ENCODE peak calls at places on chromosomes 5 and 9, in six cellular contexts. One of them, this sample, is unnamed. For H3K27me3, the result is how much of the 10 kb centered on the place peaks cover.

GRCh38 chr9:121599186-121599871 is 52.1 kb upstream of the DAB2IP start:
- DNase-seq in GM06990: no peak
- DNase-seq in ovary: peak
- DNase-seq in dorsolateral prefrontal cortex: no peak
- DNase-seq in tibial artery: peak
- DNase-seq in aorta: peak
- DNase-seq in this sample: no peak

GRCh38 chr9:70746760-70747159 is 332.3 kb upstream of the KLF9 start:
- DNase-seq in GM06990: no peak
- DNase-seq in ovary: no peak
- DNase-seq in tibial artery: no peak
- DNase-seq in dorsolateral prefrontal cortex: no peak
- DNase-seq in aorta: no peak
- DNase-seq in this sample: no peak

GRCh38 chr9:114612272-114612923 is 1.3 kb downstream of the TMEM268 start:
- DNase-seq in aorta: no peak
- DNase-seq in dorsolateral prefrontal cortex: no peak
- DNase-seq in GM06990: no peak
- DNase-seq in tibial artery: no peak
- DNase-seq in ovary: peak
- DNase-seq in this sample: no peak

GRCh38 chr9:135530146-135530545 is 8.9 kb downstream of the LCN1 start:
- DNase-seq in GM06990: no peak
- DNase-seq in tibial artery: no peak
- DNase-seq in ovary: peak
- DNase-seq in dorsolateral prefrontal cortex: no peak
- DNase-seq in aorta: no peak
- DNase-seq in this sample: no peak

GRCh38 chr5:53249529-53249928 is 140.0 kb upstream of the MOCS2 start:
- DNase-seq in aorta: peak
- DNase-seq in tibial artery: peak
- DNase-seq in ovary: no peak
- DNase-seq in GM06990: no peak
- DNase-seq in dorsolateral prefrontal cortex: no peak
- DNase-seq in this sample: peak

GRCh38 chr5:54580997-54581741 is 63.6 kb downstream of the SNX18 start:
- DNase-seq in GM06990: no peak
- DNase-seq in ovary: no peak
- DNase-seq in tibial artery: no peak
- DNase-seq in aorta: peak
- DNase-seq in dorsolateral prefrontal cortex: no peak
- DNase-seq in this sample: no peak

GRCh38 chr9:35518212-35518917 is 28.5 kb downstream of the RUSC2 start:
- DNase-seq in aorta: no peak
- DNase-seq in ovary: no peak
- DNase-seq in tibial artery: no peak
- DNase-seq in dorsolateral prefrontal cortex: no peak
- DNase-seq in GM06990: no peak
- DNase-seq in this sample: peak

GRCh38 chr9:120830865-120831264 is 11.9 kb downstream of the PSMD5 start:
- DNase-seq in aorta: no peak
- DNase-seq in dorsolateral prefrontal cortex: no peak
- DNase-seq in tibial artery: no peak
- DNase-seq in ovary: no peak
- DNase-seq in GM06990: no peak
- DNase-seq in this sample: no peak

GRCh38 chr5:168747987-168748777 is 169.0 kb upstream of the PANK3 start:
- DNase-seq in tibial artery: no peak
- DNase-seq in aorta: peak
- DNase-seq in ovary: no peak
- DNase-seq in GM06990: peak
- DNase-seq in dorsolateral prefrontal cortex: peak
- DNase-seq in this sample: no peak

GRCh38 chr9:97979778-97980478 is 3.2 kb upstream of the ANP32B start:
- DNase-seq in aorta: no peak
- DNase-seq in tibial artery: no peak
- DNase-seq in dorsolateral prefrontal cortex: no peak
- DNase-seq in GM06990: no peak
- DNase-seq in ovary: no peak
- DNase-seq in this sample: no peak

GRCh38 chr5:96248152-96248551 is 184.9 kb downstream of the PCSK1 start:
- DNase-seq in GM06990: no peak
- DNase-seq in tibial artery: no peak
- DNase-seq in dorsolateral prefrontal cortex: no peak
- DNase-seq in aorta: no peak
- DNase-seq in ovary: no peak
- DNase-seq in this sample: no peak

GRCh38 chr9:116380496-116380995 is 227.0 kb downstream of the PAPPA start:
- DNase-seq in dorsolateral prefrontal cortex: no peak
- DNase-seq in ovary: no peak
- DNase-seq in GM06990: no peak
- DNase-seq in aorta: no peak
- DNase-seq in tibial artery: no peak
- DNase-seq in this sample: no peak

GRCh38 chr5:72845889-72846288 is 29.4 kb downstream of the TNPO1 start:
- DNase-seq in aorta: no peak
- DNase-seq in GM06990: no peak
- DNase-seq in dorsolateral prefrontal cortex: no peak
- DNase-seq in ovary: no peak
- DNase-seq in tibial artery: no peak
- DNase-seq in this sample: no peak

GRCh38 chr9:32525506-32525905 is 490 bp downstream of the RIGI start:
- DNase-seq in tibial artery: no peak
- DNase-seq in dorsolateral prefrontal cortex: no peak
- DNase-seq in GM06990: no peak
- DNase-seq in aorta: no peak
- DNase-seq in ovary: no peak
- DNase-seq in this sample: no peak

GRCh38 chr9:6777218-6777902 is 19.6 kb downstream of the KDM4C start:
- DNase-seq in aorta: no peak
- DNase-seq in tibial artery: no peak
- DNase-seq in ovary: no peak
- DNase-seq in GM06990: peak
- DNase-seq in dorsolateral prefrontal cortex: no peak
- DNase-seq in this sample: no peak

GRCh38 chr5:2240118-2240904 is 357.6 kb upstream of the IRX4 start:
- DNase-seq in dorsolateral prefrontal cortex: no peak
- DNase-seq in tibial artery: no peak
- DNase-seq in ovary: no peak
- DNase-seq in aorta: no peak
- DNase-seq in GM06990: no peak
- DNase-seq in this sample: no peak

GRCh38 chr9:112831281-112831851 is 59.3 kb downstream of the SLC46A2 start:
- DNase-seq in ovary: no peak
- DNase-seq in GM06990: no peak
- DNase-seq in aorta: peak
- DNase-seq in tibial artery: peak
- DNase-seq in dorsolateral prefrontal cortex: no peak
- DNase-seq in this sample: no peak

GRCh38 chr9:114221706-114222465 is 66.5 kb downstream of the COL27A1 start:
- DNase-seq in dorsolateral prefrontal cortex: no peak
- DNase-seq in ovary: no peak
- DNase-seq in GM06990: no peak
- DNase-seq in aorta: no peak
- DNase-seq in tibial artery: no peak
- DNase-seq in this sample: no peak

GRCh38 chr5:35041251-35041650 is 6.5 kb downstream of the AGXT2 start:
- DNase-seq in ovary: no peak
- DNase-seq in tibial artery: no peak
- DNase-seq in GM06990: no peak
- DNase-seq in aorta: no peak
- DNase-seq in dorsolateral prefrontal cortex: no peak
- DNase-seq in this sample: no peak

GRCh38 chr9:134939080-134939733 is 21.5 kb upstream of the FCN1 start:
- DNase-seq in tibial artery: no peak
- DNase-seq in dorsolateral prefrontal cortex: no peak
- DNase-seq in aorta: peak
- DNase-seq in ovary: no peak
- DNase-seq in GM06990: no peak
- DNase-seq in this sample: no peak

GRCh38 chr5:27778121-27778520 is 739.7 kb upstream of the CDH9 start:
- DNase-seq in aorta: no peak
- DNase-seq in dorsolateral prefrontal cortex: no peak
- DNase-seq in tibial artery: no peak
- DNase-seq in GM06990: no peak
- DNase-seq in ovary: no peak
- DNase-seq in this sample: no peak

GRCh38 chr5:115766608-115767007 is 49.9 kb downstream of the CDO1 start:
- DNase-seq in ovary: no peak
- DNase-seq in GM06990: no peak
- DNase-seq in tibial artery: no peak
- DNase-seq in dorsolateral prefrontal cortex: no peak
- DNase-seq in aorta: no peak
- DNase-seq in this sample: no peak

GRCh38 chr9:33884856-33885701 is 68.1 kb downstream of the UBE2R2 start:
- DNase-seq in aorta: no peak
- DNase-seq in dorsolateral prefrontal cortex: no peak
- DNase-seq in GM06990: no peak
- DNase-seq in tibial artery: no peak
- DNase-seq in ovary: no peak
- DNase-seq in this sample: no peak

GRCh38 chr5:139108056-139108811 is 89.9 kb downstream of the SIL1 start:
- DNase-seq in tibial artery: peak
- DNase-seq in aorta: no peak
- DNase-seq in ovary: no peak
- DNase-seq in GM06990: no peak
- DNase-seq in dorsolateral prefrontal cortex: no peak
- DNase-seq in this sample: no peak

DNA sequence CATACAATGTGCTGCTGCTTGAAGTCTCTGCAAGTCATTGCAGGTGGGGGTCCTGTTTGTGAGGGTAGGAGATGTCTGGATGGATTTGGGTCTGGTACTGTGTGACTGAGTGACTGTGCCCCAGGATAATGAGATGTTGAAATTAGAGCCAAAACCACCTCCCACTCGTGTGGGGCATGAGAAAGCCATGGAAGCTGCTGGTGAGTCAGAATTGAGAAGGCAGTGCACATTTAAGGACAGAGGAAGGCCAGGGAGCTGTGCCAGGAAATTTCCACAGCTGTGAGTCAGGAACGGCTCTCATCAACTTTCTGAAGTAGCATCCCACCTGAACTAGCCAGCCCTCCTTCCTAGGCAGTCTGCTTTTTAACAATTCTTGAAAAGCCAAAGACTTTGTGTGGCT is 229.8 kb downstream of the DRD1 start:
- DNase-seq in aorta: peak
- DNase-seq in tibial artery: peak
- DNase-seq in GM06990: no peak
- DNase-seq in ovary: no peak
- DNase-seq in dorsolateral prefrontal cortex: peak
- DNase-seq in this sample: peak
- H3K27me3 ChIP-seq in aorta: under half
- H3K27me3 ChIP-seq in tibial artery: under half
- H3K27me3 ChIP-seq in GM06990: under half
- H3K27me3 ChIP-seq in ovary: under half
- H3K27me3 ChIP-seq in dorsolateral prefrontal cortex: under half
- H3K27me3 ChIP-seq in this sample: under half

DNA sequence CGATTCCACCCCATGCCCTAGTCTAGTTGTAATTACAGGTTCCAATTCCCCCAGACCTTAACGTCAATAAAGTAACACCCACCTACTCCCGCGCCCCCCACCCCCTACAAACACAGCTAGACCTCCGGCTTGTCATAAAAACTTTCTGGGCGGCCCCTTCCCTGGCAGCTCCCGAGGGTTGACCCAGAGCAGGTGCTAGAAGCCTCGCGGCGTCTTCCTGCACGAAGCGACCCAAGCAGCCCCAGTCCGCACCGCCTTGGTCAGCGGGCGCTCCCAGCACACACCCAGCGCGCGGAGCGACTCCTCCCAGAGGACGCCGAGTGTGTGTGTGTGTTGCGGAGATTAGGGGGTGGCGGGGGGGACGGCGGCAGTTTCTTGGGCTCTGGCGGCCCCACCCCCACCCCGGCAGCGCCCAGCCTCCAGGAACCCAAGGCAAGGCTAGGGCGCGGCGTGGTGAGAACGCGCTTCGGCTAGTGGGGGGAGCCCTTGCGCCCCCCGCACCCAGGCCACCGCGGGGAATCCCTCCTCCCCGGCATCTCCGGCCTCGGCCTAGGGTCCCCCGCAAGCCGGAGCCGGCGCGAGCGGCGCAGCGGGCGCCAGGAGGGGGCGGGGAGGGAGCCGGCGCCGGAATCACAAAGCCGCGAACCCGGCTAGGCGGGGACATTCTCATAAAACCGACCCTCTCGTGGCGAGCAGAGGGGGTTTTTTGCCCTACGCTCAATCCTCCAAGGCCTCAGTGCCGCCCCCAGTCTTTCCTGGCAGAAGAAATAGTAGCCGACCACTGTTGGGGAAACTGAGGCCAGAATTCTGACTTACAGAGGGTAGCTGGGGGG is 2.2 kb downstream of the PCDH1 start:
- DNase-seq in tibial artery: no peak
- DNase-seq in GM06990: no peak
- DNase-seq in dorsolateral prefrontal cortex: no peak
- DNase-seq in aorta: no peak
- DNase-seq in ovary: no peak
- DNase-seq in this sample: no peak
- H3K27me3 ChIP-seq in tibial artery: under half
- H3K27me3 ChIP-seq in GM06990: under half
- H3K27me3 ChIP-seq in dorsolateral prefrontal cortex: under half
- H3K27me3 ChIP-seq in aorta: under half
- H3K27me3 ChIP-seq in ovary: under half
- H3K27me3 ChIP-seq in this sample: half or more

GRCh38 chr5:135031813-135032612 is 2.0 kb downstream of the PITX1 start:
- DNase-seq in GM06990: no peak
- DNase-seq in dorsolateral prefrontal cortex: no peak
- DNase-seq in aorta: no peak
- DNase-seq in tibial artery: no peak
- DNase-seq in ovary: no peak
- DNase-seq in this sample: no peak
- H3K27me3 ChIP-seq in GM06990: under half
- H3K27me3 ChIP-seq in dorsolateral prefrontal cortex: half or more
- H3K27me3 ChIP-seq in aorta: under half
- H3K27me3 ChIP-seq in tibial artery: under half
- H3K27me3 ChIP-seq in ovary: under half
- H3K27me3 ChIP-seq in this sample: half or more

DNA sequence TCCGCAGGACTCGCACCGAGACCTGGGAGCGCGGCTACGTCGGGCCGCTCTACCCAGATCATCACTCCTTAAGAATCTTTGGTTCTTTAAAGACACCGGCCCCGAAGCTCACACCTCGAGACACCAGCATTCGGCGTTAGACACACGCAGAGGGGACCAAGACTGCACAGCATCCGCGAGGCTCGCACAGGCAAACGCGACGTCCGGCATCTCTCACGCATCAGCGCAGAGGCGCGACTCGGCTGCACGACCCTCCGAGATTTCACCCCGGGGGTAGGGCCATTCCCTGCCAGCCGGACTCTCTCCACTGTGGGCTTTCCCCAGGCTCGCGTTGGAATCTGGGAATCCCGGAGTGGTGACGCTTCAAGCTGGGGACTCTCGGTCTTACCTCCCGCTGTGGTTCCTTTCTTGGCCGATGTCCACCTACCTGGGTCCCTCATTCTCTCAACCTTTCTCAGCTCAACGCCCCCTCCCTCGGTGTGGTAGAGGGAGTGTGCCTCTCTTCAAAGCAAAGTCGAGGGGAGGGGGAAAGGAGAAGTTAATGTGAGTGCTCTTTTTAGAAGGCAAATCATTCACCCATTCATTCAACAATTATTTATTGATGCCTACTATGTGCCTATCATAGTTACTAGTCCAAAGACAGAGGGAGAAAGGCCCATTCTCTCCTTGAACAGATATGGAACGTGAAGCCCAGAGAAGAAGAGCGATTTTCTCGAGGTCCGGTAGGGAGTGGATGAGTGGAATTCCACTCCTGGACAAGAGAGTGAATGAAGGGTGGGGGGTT is 1.3 kb upstream of the HAND1 start:
- DNase-seq in aorta: no peak
- DNase-seq in GM06990: no peak
- DNase-seq in dorsolateral prefrontal cortex: no peak
- DNase-seq in ovary: no peak
- DNase-seq in tibial artery: no peak
- DNase-seq in this sample: no peak
- H3K27me3 ChIP-seq in aorta: under half
- H3K27me3 ChIP-seq in GM06990: under half
- H3K27me3 ChIP-seq in dorsolateral prefrontal cortex: half or more
- H3K27me3 ChIP-seq in ovary: under half
- H3K27me3 ChIP-seq in tibial artery: under half
- H3K27me3 ChIP-seq in this sample: half or more